ENCODE peak calls at places on chromosome 13, in six cellular contexts. O is cardiac muscle cell, A is amniotic stem cell, X is endothelial cell, F is H54, P is SK-N-SH. C is an unnamed sample.

GRCh38 chr13:112684041-112684440 is 5.8 kb upstream of the ATP11A start:
- DNase-seq in O (no peak), P (no peak), F (no peak), A (no peak), X (no peak), C (no peak)

GRCh38 chr13:49184621-49185020 is 35.5 kb upstream of the MLNR start:
- DNase-seq in O (no peak), F (no peak), P (no peak), A (no peak), X (no peak), C (no peak)

GRCh38 chr13:96934889-96935490 is 59.3 kb downstream of the OXGR1 start:
- DNase-seq in P (no peak), O (no peak), X (no peak), A (no peak), F (no peak), C (no peak)

GRCh38 chr13:48155850-48156249 is 60.9 kb upstream of the MED4 start:
- DNase-seq in F (peak; percentile 7), A (no peak), P (no peak), O (peak; percentile 69), X (no peak), C (no peak)

GRCh38 chr13:28161370-28161769 is 23.0 kb downstream of the PAN3 start:
- DNase-seq in P (no peak), O (peak; percentile 26), A (peak; percentile 8), X (no peak), F (no peak), C (no peak)

GRCh38 chr13:106561551-106562170 is 6.3 kb downstream of the ARGLU1 start:
- DNase-seq in P (no peak), X (no peak), A (no peak), O (peak; percentile 51), F (no peak), C (no peak)

GRCh38 chr13:22563272-22563671 is 617.5 kb upstream of the SGCG start:
- DNase-seq in X (no peak), P (no peak), F (no peak), O (no peak), A (no peak), C (no peak)

GRCh38 chr13:37868691-37869505 is 674 bp downstream of the TRPC4 start:
- DNase-seq in P (no peak), O (peak; percentile 72), A (no peak), X (peak; percentile 6), F (no peak), C (no peak)

GRCh38 chr13:39567569-39567968 is 35.4 kb downstream of the LHFPL6 start:
- DNase-seq in F (no peak), X (no peak), P (no peak), A (no peak), O (no peak), C (no peak)

GRCh38 chr13:74444161-74444571 is 310.0 kb upstream of the KLF12 start:
- DNase-seq in F (no peak), O (no peak), A (no peak), P (no peak), X (no peak), C (no peak)

GRCh38 chr13:45406421-45406820 is 11.8 kb downstream of the SLC25A30 start:
- DNase-seq in A (no peak), P (no peak), F (no peak), O (no peak), X (no peak), C (no peak)

GRCh38 chr13:42119091-42119490 is 70.6 kb downstream of the DGKH start:
- DNase-seq in A (no peak), P (no peak), F (no peak), O (no peak), X (no peak), C (no peak)

GRCh38 chr13:77692746-77693448 is 4.6 kb upstream of the SLAIN1 start:
- DNase-seq in X (no peak), O (no peak), F (no peak), P (no peak), A (no peak), C (no peak)

GRCh38 chr13:100633461-100633860 is 41.1 kb downstream of the TMTC4 start:
- DNase-seq in A (peak; percentile 15), X (no peak), F (peak; percentile 34), O (peak; percentile 60), P (no peak), C (no peak)

GRCh38 chr13:22311734-22312404 is 641.0 kb downstream of the FGF9 start:
- DNase-seq in A (no peak), X (no peak), P (no peak), F (no peak), O (no peak), C (no peak)

GRCh38 chr13:99792079-99792921 is 179.3 kb downstream of the ZIC5 start:
- DNase-seq in F (no peak), A (no peak), P (no peak), X (no peak), O (no peak), C (no peak)

GRCh38 chr13:101053289-101053688 is 363.0 kb downstream of the NALCN start:
- DNase-seq in P (no peak), X (no peak), O (no peak), F (no peak), A (no peak), C (no peak)

GRCh38 chr13:39900106-39900750 is 244.8 kb downstream of the COG6 start:
- DNase-seq in O (peak; percentile 81), P (no peak), F (no peak), A (no peak), X (no peak), C (no peak)

GRCh38 chr13:26718872-26719271 is 41.7 kb downstream of the GPR12 start:
- DNase-seq in O (no peak), A (no peak), P (no peak), X (no peak), F (no peak), C (no peak)

GRCh38 chr13:97224544-97225324 is 2.6 kb downstream of the MBNL2 start:
- DNase-seq in A (no peak), F (no peak), P (no peak), X (no peak), O (peak; percentile 66), C (no peak)

GRCh38 chr13:89746554-89746953 is 1600.9 kb upstream of the MIR17HG start:
- DNase-seq in X (no peak), F (no peak), P (no peak), O (peak; percentile 3), A (no peak), C (no peak)